ENCODE peak calls at places on chromosomes 6 and 20, in six cellular contexts. Z is GM03348; G is cerebellum; S is effector memory CD8-positive, alpha-beta T cell; Q is GM06990; U is astrocyte of the spinal cord. L is an unnamed sample.

GRCh38 chr20:35012227-35013069 is 56.8 kb downstream of the MYH7B start:
- DNase-seq in Q (no peak), U (no peak), Z (no peak), G (no peak), S (no peak), L (no peak)

GRCh38 chr6:16413399-16413798 is 175.0 kb downstream of the GMPR start:
- DNase-seq in Z (no peak), G (no peak), U (no peak), Q (peak), S (no peak), L (no peak)

GRCh38 chr6:63636516-63636968 is 940 bp downstream of the PHF3 start:
- DNase-seq in S (peak), U (peak), Z (peak), G (peak), Q (no peak), L (peak)

GRCh38 chr6:121612916-121613315 is 177.5 kb downstream of the GJA1 start:
- DNase-seq in U (no peak), Q (no peak), G (no peak), S (no peak), Z (no peak), L (no peak)

GRCh38 chr6:105644073-105644489 is 241.2 kb upstream of the PREP start:
- DNase-seq in Q (no peak), U (no peak), G (no peak), Z (no peak), S (no peak), L (no peak)

GRCh38 chr6:166078294-166078693 is 89.4 kb downstream of the TBXT start:
- DNase-seq in Z (peak), Q (no peak), G (no peak), U (peak), S (no peak), L (no peak)

GRCh38 chr6:40349566-40350192 is 237.5 kb downstream of the LRFN2 start:
- DNase-seq in S (no peak), U (no peak), Q (no peak), Z (peak), G (no peak), L (no peak)

GRCh38 chr6:168133186-168133585 is 54.2 kb upstream of the FRMD1 start:
- DNase-seq in S (no peak), G (no peak), Z (peak), Q (no peak), U (peak), L (no peak)

GRCh38 chr20:44020406-44021148 is 105.9 kb downstream of the TOX2 start:
- DNase-seq in S (no peak), G (no peak), Z (no peak), U (no peak), Q (no peak), L (no peak)

GRCh38 chr6:30886897-30887255 is 2.6 kb downstream of the DDR1 start:
- DNase-seq in G (no peak), S (no peak), Q (no peak), Z (no peak), U (no peak), L (no peak)

GRCh38 chr6:105993769-105994521 is 92.2 kb upstream of the PRDM1 start:
- DNase-seq in G (peak), S (peak), Z (peak), U (peak), Q (no peak), L (no peak)

GRCh38 chr6:67285770-67286495 is 1349.1 kb upstream of the ADGRB3 start:
- DNase-seq in Q (no peak), S (no peak), Z (no peak), G (no peak), U (peak), L (no peak)

GRCh38 chr20:23164176-23164601 is 78.1 kb upstream of the CD93 start:
- DNase-seq in S (no peak), U (no peak), Q (no peak), G (peak), Z (no peak), L (no peak)

GRCh38 chr6:143164565-143165105 is 103.9 kb downstream of the AIG1 start:
- DNase-seq in U (no peak), Q (no peak), G (no peak), S (no peak), Z (no peak), L (no peak)

GRCh38 chr20:3250091-3250504 is 11.1 kb upstream of the SLC4A11 start:
- DNase-seq in Q (no peak), Z (no peak), S (no peak), U (no peak), G (no peak), L (no peak)

GRCh38 chr6:40715501-40716403 is 128.6 kb upstream of the LRFN2 start:
- DNase-seq in S (no peak), Z (no peak), U (no peak), G (no peak), Q (no peak), L (no peak)

GRCh38 chr6:81697564-81697963 is 54.9 kb downstream of the TENT5A start:
- DNase-seq in Q (no peak), Z (no peak), S (no peak), U (peak), G (no peak), L (no peak)

GRCh38 chr6:112443666-112444065 is 96.5 kb downstream of the RFPL4B start:
- DNase-seq in Q (no peak), Z (peak), G (no peak), U (peak), S (no peak), L (no peak)

GRCh38 chr20:45111799-45112471 is 3.0 kb downstream of the WFDC5 start:
- DNase-seq in U (no peak), G (no peak), Q (no peak), S (no peak), Z (peak), L (no peak)

GRCh38 chr6:24788031-24788665 is 10.6 kb downstream of the ARMH2 start:
- DNase-seq in Z (no peak), U (no peak), Q (no peak), S (no peak), G (no peak), L (no peak)

GRCh38 chr6:157556671-157557430 is 175.9 kb downstream of the ZDHHC14 start:
- DNase-seq in S (no peak), Q (peak), G (peak), Z (no peak), U (no peak), L (no peak)

GRCh38 chr6:132392792-132393191 is 8.5 kb downstream of the MOXD1 start:
- DNase-seq in Q (no peak), U (no peak), G (no peak), S (no peak), Z (no peak), L (no peak)

GRCh38 chr6:14706378-14706929 is 539.4 kb upstream of the JARID2 start:
- DNase-seq in Z (peak), S (no peak), U (peak), G (no peak), Q (no peak), L (no peak)

GRCh38 chr20:33521461-33521860 is 31.6 kb downstream of the CBFA2T2 start:
- DNase-seq in Z (no peak), Q (no peak), G (no peak), U (no peak), S (no peak), L (no peak)

GRCh38 chr20:33909331-33909921 is 84.3 kb upstream of the RALY start:
- DNase-seq in G (no peak), S (no peak), Z (peak), U (peak), Q (no peak), L (no peak)

GRCh38 chr6:31689249-31690110 is 8.6 kb upstream of the LY6G5C start:
- DNase-seq in G (no peak), Z (peak), S (no peak), Q (no peak), U (no peak), L (no peak)

GRCh38 chr6:120764312-120764711 is 570.0 kb downstream of the TBC1D32 start:
- DNase-seq in Z (no peak), S (no peak), G (no peak), Q (no peak), U (no peak), L (no peak)

GRCh38 chr20:51749674-51750036 is 18.5 kb downstream of the ATP9A start:
- DNase-seq in U (peak), Q (no peak), Z (peak), S (no peak), G (no peak), L (no peak)

GRCh38 chr6:166282394-166283032 is 25.7 kb downstream of the PRR18 start:
- DNase-seq in Z (no peak), S (no peak), U (peak), Q (no peak), G (no peak), L (no peak)

GRCh38 chr6:23016701-23017100 is 447.3 kb downstream of the HDGFL1 start:
- DNase-seq in U (no peak), S (no peak), Z (no peak), Q (no peak), G (no peak), L (no peak)

GRCh38 chr20:33843854-33844253 is 32.7 kb downstream of the CHMP4B start:
- DNase-seq in Q (peak), S (no peak), U (no peak), Z (no peak), G (no peak), L (no peak)

GRCh38 chr6:108840919-108841318 is 7.3 kb upstream of the ARMC2 start:
- DNase-seq in Q (no peak), Z (no peak), U (no peak), G (no peak), S (no peak), L (no peak)

GRCh38 chr20:53808733-53809132 is 215.1 kb upstream of the ZNF217 start:
- DNase-seq in G (no peak), S (no peak), Z (no peak), Q (no peak), U (no peak), L (no peak)

GRCh38 chr6:39313526-39314272 is 520 bp downstream of the KCNK17 start:
- DNase-seq in S (no peak), Q (no peak), U (no peak), Z (no peak), G (no peak), L (no peak)

GRCh38 chr6:35487653-35488516 is 9.0 kb downstream of the TEAD3 start:
- DNase-seq in U (peak), G (no peak), S (no peak), Q (no peak), Z (no peak), L (no peak)

GRCh38 chr6:14146459-14147096 is 29.0 kb downstream of the CD83 start:
- DNase-seq in S (no peak), U (no peak), G (no peak), Q (no peak), Z (no peak), L (no peak)

GRCh38 chr6:68756454-68757375 is 121.6 kb downstream of the ADGRB3 start:
- DNase-seq in Q (no peak), G (no peak), Z (no peak), U (no peak), S (no peak), L (no peak)

GRCh38 chr6:63598251-63599036 is 26.2 kb downstream of the LOC128125822 start:
- DNase-seq in U (peak), G (peak), S (peak), Z (peak), Q (peak), L (peak)

GRCh38 chr6:135251964-135252429 is 70.9 kb downstream of the MYB start:
- DNase-seq in S (no peak), U (peak), Z (no peak), Q (no peak), G (no peak), L (no peak)

L was measured in GM12864.